ENCODE peak calls at places on chromosome 10, in six cellular contexts. B is ecto neural progenitor cell; T is CD4-positive, CD25-positive, alpha-beta regulatory T cell; W is EL; Y is iPS-NIHi11; E is caudate nucleus. V is an unnamed sample.

GRCh38 chr10:119453313-119453712 is 89.2 kb downstream of the RGS10 start:
- DNase-seq in B (no peak), E (no peak), T (no peak), Y (no peak), W (no peak), V (no peak)

GRCh38 chr10:74502963-74503608 is 323.3 kb upstream of the KAT6B start:
- DNase-seq in T (peak), B (no peak), E (no peak), W (peak), Y (no peak), V (no peak)

GRCh38 chr10:44300666-44301649 is 83.9 kb downstream of the CXCL12 start:
- DNase-seq in Y (no peak), W (peak), B (no peak), T (no peak), E (no peak), V (no peak)

GRCh38 chr10:127153166-127153565 is 43.2 kb downstream of the INSYN2A start:
- DNase-seq in B (no peak), E (no peak), Y (no peak), W (no peak), T (no peak), V (no peak)

GRCh38 chr10:102120987-102121738 is 995 bp upstream of the LDB1 start:
- DNase-seq in W (peak), Y (peak), T (no peak), E (peak), B (peak), V (no peak)

GRCh38 chr10:13331641-13332040 is 16.5 kb downstream of the SEPHS1 start:
- DNase-seq in E (no peak), T (no peak), W (peak), B (no peak), Y (no peak), V (no peak)

GRCh38 chr10:108749042-108749441 is 1174.3 kb downstream of the XPNPEP1 start:
- DNase-seq in T (no peak), E (no peak), B (no peak), Y (no peak), W (no peak), V (no peak)

GRCh38 chr10:22986771-22987542 is 59.1 kb downstream of the ARMC3 start:
- DNase-seq in E (no peak), T (peak), Y (no peak), B (no peak), W (peak), V (no peak)

GRCh38 chr10:52747680-52748079 is 24.9 kb downstream of the MBL2 start:
- DNase-seq in B (no peak), E (no peak), T (no peak), Y (no peak), W (no peak), V (no peak)

GRCh38 chr10:72050873-72051272 is 37.5 kb downstream of the SPOCK2 start:
- DNase-seq in E (no peak), T (no peak), Y (no peak), W (no peak), B (no peak), V (no peak)

GRCh38 chr10:62380002-62380401 is 5.8 kb downstream of the ZNF365 start:
- DNase-seq in T (no peak), E (no peak), W (peak), Y (no peak), B (no peak), V (no peak)

GRCh38 chr10:101905241-101905640 is 61.6 kb upstream of the KCNIP2 start:
- DNase-seq in T (no peak), Y (no peak), W (no peak), E (no peak), B (no peak), V (no peak)

GRCh38 chr10:2079603-2080078 is 342.3 kb upstream of the ADARB2 start:
- DNase-seq in T (no peak), B (no peak), Y (no peak), W (no peak), E (no peak), V (no peak)

GRCh38 chr10:72879245-72879644 is 14.3 kb upstream of the OIT3 start:
- DNase-seq in E (no peak), W (no peak), B (no peak), Y (no peak), T (no peak), V (no peak)

GRCh38 chr10:60353519-60354258 is 36.0 kb downstream of the ANK3 start:
- DNase-seq in T (no peak), E (no peak), W (no peak), Y (no peak), B (no peak), V (no peak)

GRCh38 chr10:27448926-27449325 is 55.2 kb upstream of the RAB18 start:
- DNase-seq in W (peak), E (no peak), Y (no peak), B (no peak), T (no peak), V (no peak)

GRCh38 chr10:71260622-71261325 is 48.4 kb downstream of the UNC5B start:
- DNase-seq in B (peak), Y (peak), T (no peak), E (no peak), W (peak), V (no peak)

GRCh38 chr10:80468002-80468401 is 13.9 kb downstream of the TSPAN14 start:
- DNase-seq in B (peak), E (no peak), Y (peak), T (peak), W (no peak), V (no peak)

GRCh38 chr10:93821051-93821772 is 63.5 kb downstream of the LGI1 start:
- DNase-seq in T (peak), B (no peak), E (no peak), Y (no peak), W (peak), V (no peak)

GRCh38 chr10:132637477-132638129 is 100.0 kb downstream of the INPP5A start:
- DNase-seq in B (no peak), T (peak), W (peak), E (no peak), Y (peak), V (peak)

GRCh38 chr10:51063659-51064535 is 10.4 kb upstream of the PRKG1 start:
- DNase-seq in B (no peak), T (no peak), Y (no peak), E (no peak), W (peak), V (no peak)

GRCh38 chr10:72245949-72246525 is 27.7 kb upstream of the DDIT4 start:
- DNase-seq in W (no peak), Y (no peak), B (no peak), E (no peak), T (no peak), V (no peak)

GRCh38 chr10:8049874-8050560 is 4.5 kb upstream of the GATA3 start:
- DNase-seq in W (no peak), B (peak), Y (peak), T (no peak), E (no peak), V (no peak)

GRCh38 chr10:119896937-119897336 is 4.4 kb downstream of the SEC23IP start:
- DNase-seq in T (no peak), Y (no peak), B (no peak), E (no peak), W (peak), V (no peak)

GRCh38 chr10:44913312-44914079 is 2.4 kb downstream of the TMEM72 start:
- DNase-seq in B (no peak), T (peak), Y (no peak), W (no peak), E (no peak), V (no peak)

GRCh38 chr10:95388539-95388938 is 97.7 kb upstream of the PDLIM1 start:
- DNase-seq in W (no peak), E (no peak), B (no peak), Y (no peak), T (no peak), V (peak)

GRCh38 chr10:127151981-127152699 is 44.3 kb downstream of the INSYN2A start:
- DNase-seq in T (no peak), W (no peak), E (no peak), B (no peak), Y (no peak), V (no peak)

GRCh38 chr10:60666221-60666620 is 112.1 kb upstream of the CDK1 start:
- DNase-seq in E (no peak), B (no peak), W (no peak), T (no peak), Y (no peak), V (no peak)

GRCh38 chr10:93872776-93873175 is 21.0 kb upstream of the SLC35G1 start:
- DNase-seq in T (no peak), B (no peak), W (no peak), E (no peak), Y (no peak), V (no peak)

GRCh38 chr10:74813371-74813770 is 13.0 kb upstream of the KAT6B start:
- DNase-seq in B (peak), E (no peak), T (no peak), Y (peak), W (no peak), V (no peak)

GRCh38 chr10:71780722-71781121 is 7.4 kb upstream of the VSIR start:
- DNase-seq in T (no peak), E (no peak), W (no peak), B (no peak), Y (peak), V (no peak)

GRCh38 chr10:131979821-131980270 is 1.9 kb downstream of the BNIP3 start:
- DNase-seq in T (no peak), B (peak), W (peak), Y (no peak), E (no peak), V (no peak)

V was measured in COR-L47.